ENCODE peak calls at places on chromosomes 3 and 15, in six cellular contexts. B, Z, Y, P, H and T are unnamed samples.

GRCh38 chr3:111151438-111151837 is 79.8 kb downstream of the NECTIN3 start:
- DNase-seq in P (no peak), Y (no peak), Z (no peak), B (no peak), H (no peak), T (no peak)

GRCh38 chr3:196138927-196139680 is 57.2 kb upstream of the TFRC start:
- DNase-seq in Y (no peak), B (no peak), H (no peak), Z (no peak), P (no peak), T (no peak)

GRCh38 chr3:65641041-65641440 is 397.7 kb downstream of the MAGI1 start:
- DNase-seq in B (no peak), Y (no peak), H (no peak), Z (no peak), P (no peak), T (no peak)

GRCh38 chr15:55741592-55742497 is 1.1 kb downstream of the PRTG start:
- DNase-seq in P (no peak), Y (no peak), H (peak), Z (peak), B (peak), T (peak)

GRCh38 chr15:52252781-52253180 is 42.8 kb downstream of the MYO5C start:
- DNase-seq in B (no peak), P (no peak), Y (no peak), Z (no peak), H (no peak), T (no peak)

GRCh38 chr3:152834354-152835310 is at the start of gene P2RY1:
- DNase-seq in P (peak), Z (peak), Y (no peak), B (peak), H (peak), T (peak)

GRCh38 chr15:29364429-29365078 is 94.9 kb upstream of the NSMCE3 start:
- DNase-seq in H (no peak), P (no peak), Z (peak), B (no peak), Y (no peak), T (no peak)

GRCh38 chr15:42918047-42918446 is 2.5 kb downstream of the TTBK2 start:
- DNase-seq in P (no peak), B (no peak), H (no peak), Z (no peak), Y (no peak), T (no peak)

GRCh38 chr15:43800286-43801136 is at the start of gene HYPK:
- DNase-seq in Y (peak), H (peak), P (peak), Z (peak), B (peak), T (peak)

GRCh38 chr3:41405466-41405865 is 206.2 kb downstream of the CTNNB1 start:
- DNase-seq in B (no peak), H (no peak), Y (no peak), P (no peak), Z (no peak), T (no peak)

GRCh38 chr3:139774570-139775302 is 97.0 kb upstream of the NMNAT3 start:
- DNase-seq in H (no peak), Z (peak), P (no peak), B (peak), Y (no peak), T (no peak)

GRCh38 chr3:159245871-159246270 is 444.0 kb downstream of the MFSD1 start:
- DNase-seq in H (no peak), Y (no peak), B (no peak), Z (no peak), P (no peak), T (no peak)

GRCh38 chr3:95280711-95281352 is 1218.0 kb downstream of the NSUN3 start:
- DNase-seq in Y (no peak), B (no peak), P (no peak), Z (no peak), H (no peak), T (no peak)

GRCh38 chr3:90011136-90011535 is 903.7 kb downstream of the EPHA3 start:
- DNase-seq in Z (no peak), Y (no peak), B (no peak), P (no peak), H (no peak), T (no peak)

GRCh38 chr3:155352900-155353490 is 59.5 kb upstream of the STRIT1 start:
- DNase-seq in Z (no peak), P (no peak), Y (no peak), H (peak), B (no peak), T (peak)

GRCh38 chr15:85890620-85890980 is 95.9 kb upstream of the KLHL25 start:
- DNase-seq in Y (no peak), P (no peak), H (no peak), B (no peak), Z (no peak), T (no peak)

GRCh38 chr3:81531256-81531655 is 230.2 kb downstream of the GBE1 start:
- DNase-seq in B (no peak), Y (no peak), H (no peak), P (no peak), Z (no peak), T (no peak)

GRCh38 chr15:62648954-62649353 is 393.6 kb upstream of the TPM1 start:
- DNase-seq in P (no peak), Y (no peak), B (peak), H (no peak), Z (no peak), T (peak)

GRCh38 chr15:79673416-79674123 is 223.2 kb downstream of the MTHFS start:
- DNase-seq in H (peak), B (no peak), P (no peak), Y (no peak), Z (no peak), T (peak)

GRCh38 chr3:4995500-4996053 is 16.3 kb downstream of the BHLHE40 start:
- DNase-seq in Z (no peak), B (no peak), P (no peak), H (no peak), Y (no peak), T (no peak)

DNA sequence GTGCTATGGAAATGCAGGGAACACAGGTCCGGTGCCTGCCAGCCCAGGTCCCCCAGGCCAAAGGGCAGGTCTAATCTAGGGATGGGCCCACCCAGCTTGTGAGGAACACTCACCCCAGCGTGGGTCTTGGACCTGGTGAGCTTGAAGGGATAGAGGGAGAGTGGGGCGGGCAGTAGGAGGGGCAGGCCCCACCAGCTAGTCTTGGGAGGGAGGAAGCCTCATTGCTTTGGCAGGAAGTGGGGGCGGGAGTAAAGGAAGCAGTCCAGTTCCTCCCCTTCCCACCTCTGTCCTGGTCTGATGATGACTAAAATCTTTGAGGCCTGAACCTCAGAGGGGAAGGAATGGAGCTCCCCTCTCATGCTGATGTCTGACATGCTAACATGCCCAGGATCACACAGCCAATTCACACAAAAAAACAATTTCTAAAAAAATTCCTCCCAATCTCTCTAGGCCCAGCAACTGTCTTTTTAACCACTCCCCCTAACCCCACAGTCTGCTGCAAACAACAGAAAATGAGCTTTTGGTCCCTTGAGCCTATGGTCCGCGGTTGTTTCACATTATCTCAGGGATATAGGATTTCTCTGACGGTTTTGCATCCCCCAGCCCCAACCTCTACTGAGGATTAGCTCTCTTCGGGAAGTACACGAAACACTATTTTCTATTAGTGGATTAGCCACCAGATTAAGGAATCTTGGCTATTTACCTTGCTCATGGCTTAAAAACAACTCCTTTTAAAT is 30.7 kb upstream of the DUSP7 start:
- DNase-seq in H (peak), Y (no peak), Z (no peak), B (peak), P (no peak), T (no peak)
- TF ChIP-seq CTCF in H (no peak), Y (no peak), Z (no peak), B (no peak), P (no peak), T (no peak)

DNA sequence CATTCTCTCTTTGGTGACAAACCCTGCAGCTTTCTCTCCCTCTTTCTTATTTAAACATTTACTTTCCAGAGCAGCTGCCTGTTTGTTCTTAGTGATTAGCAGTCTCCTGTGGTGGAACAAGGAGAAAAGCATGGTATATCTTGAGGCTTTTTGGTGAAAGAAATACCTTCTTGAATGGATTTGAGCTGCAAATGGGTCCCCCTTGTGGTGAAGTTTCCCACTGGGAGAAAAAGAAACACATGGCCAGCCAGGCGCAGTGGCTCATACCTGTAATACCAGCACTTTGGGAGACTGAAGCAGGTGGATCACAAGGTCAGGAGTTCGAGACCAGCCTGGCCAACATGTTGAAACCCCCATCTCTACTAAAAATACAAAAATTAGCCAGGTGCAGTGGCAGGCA is 48.3 kb upstream of the ACP3 start:
- DNase-seq in P (no peak), B (no peak), Z (no peak), H (no peak), Y (no peak), T (no peak)
- TF ChIP-seq CTCF in P (no peak), B (peak), Z (no peak), H (peak), Y (no peak), T (peak)

DNA sequence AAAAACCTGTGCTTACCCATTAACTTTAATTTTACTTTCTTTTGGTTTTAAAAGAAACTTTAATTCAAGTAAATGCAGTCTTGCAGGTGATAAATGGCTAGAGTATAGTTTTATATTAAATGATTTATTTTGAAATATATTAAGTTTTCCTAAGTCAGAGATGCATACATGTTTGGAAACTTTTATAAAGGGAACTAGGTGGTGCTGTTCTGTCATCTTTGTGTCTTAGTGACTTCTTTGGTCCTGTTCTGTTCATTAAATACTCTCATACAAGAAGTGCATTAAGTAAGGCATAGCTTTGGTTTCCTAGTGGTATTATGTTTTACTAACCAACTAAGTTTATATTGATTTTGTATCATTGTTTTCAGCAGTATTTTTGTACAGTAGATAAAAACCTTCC is 15.6 kb downstream of the CADM2 start:
- DNase-seq in Z (no peak), H (no peak), B (no peak), Y (no peak), P (no peak), T (no peak)
- TF ChIP-seq CTCF in Z (no peak), H (no peak), B (peak), Y (no peak), P (no peak), T (no peak)

DNA sequence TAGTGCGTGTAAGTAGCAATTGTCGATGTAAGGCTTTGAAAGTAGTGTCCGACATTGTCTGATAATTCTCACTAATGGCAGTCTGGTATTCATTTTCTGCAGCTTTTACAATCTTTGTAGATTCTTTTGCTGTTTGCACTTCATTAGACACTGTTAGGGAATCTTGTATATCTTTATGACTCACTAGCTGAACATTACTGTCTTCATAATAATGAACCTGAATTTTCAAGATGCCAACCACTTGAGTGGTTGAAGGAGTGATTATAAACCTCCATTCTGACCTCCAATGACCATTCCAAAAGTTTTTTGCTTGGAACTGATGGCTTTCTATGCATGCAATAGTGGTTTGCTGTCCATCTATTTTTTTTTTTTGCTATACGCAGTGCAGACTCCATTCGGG is 76.4 kb upstream of the MFGE8 start:
- DNase-seq in Y (no peak), P (no peak), Z (no peak), B (no peak), H (no peak), T (no peak)
- TF ChIP-seq CTCF in Y (no peak), P (no peak), Z (no peak), B (no peak), H (no peak), T (no peak)

GRCh38 chr3:62368705-62369475 is 4.5 kb downstream of the FEZF2 start:
- DNase-seq in B (no peak), P (no peak), Z (peak), H (no peak), Y (no peak), T (no peak)
- TF ChIP-seq CTCF in B (peak), P (no peak), Z (no peak), H (no peak), Y (no peak), T (no peak)

GRCh38 chr3:124277516-124277890 is 285.6 kb upstream of the ROPN1 start:
- DNase-seq in Y (no peak), Z (no peak), P (no peak), B (peak), H (no peak), T (no peak)
- TF ChIP-seq CTCF in Y (no peak), Z (no peak), P (no peak), B (no peak), H (no peak), T (no peak)

GRCh38 chr3:42504334-42505202 is 2.1 kb downstream of the VIPR1 start:
- DNase-seq in H (no peak), Z (peak), B (no peak), P (peak), Y (no peak), T (no peak)
- TF ChIP-seq CTCF in H (no peak), Z (no peak), B (no peak), P (no peak), Y (no peak), T (no peak)

GRCh38 chr3:55723653-55724406 is 236.7 kb upstream of the WNT5A start:
- DNase-seq in Z (no peak), P (no peak), H (no peak), Y (no peak), B (no peak), T (no peak)
- TF ChIP-seq CTCF in Z (no peak), P (no peak), H (no peak), Y (no peak), B (no peak), T (no peak)

GRCh38 chr3:119599558-119600174 is 2.0 kb downstream of the PLA1A start:
- DNase-seq in Y (no peak), P (no peak), H (no peak), Z (no peak), B (no peak), T (no peak)

GRCh38 chr3:119602676-119603075 is 5.0 kb downstream of the PLA1A start:
- DNase-seq in H (no peak), P (no peak), B (no peak), Y (no peak), Z (no peak), T (no peak)

GRCh38 chr3:119598410-119599098 is 869 bp downstream of the PLA1A start:
- DNase-seq in H (peak), Z (no peak), B (no peak), Y (no peak), P (no peak), T (peak)

GRCh38 chr3:119601154-119601553 is 3.5 kb downstream of the PLA1A start:
- DNase-seq in P (no peak), H (no peak), Z (no peak), B (no peak), Y (no peak), T (no peak)

GRCh38 chr3:119600732-119601131 is 3.0 kb downstream of the PLA1A start:
- DNase-seq in B (peak), Z (peak), Y (no peak), H (peak), P (no peak), T (peak)
- TF ChIP-seq CTCF in B (peak), Z (no peak), Y (no peak), H (peak), P (no peak), T (peak)

DNA sequence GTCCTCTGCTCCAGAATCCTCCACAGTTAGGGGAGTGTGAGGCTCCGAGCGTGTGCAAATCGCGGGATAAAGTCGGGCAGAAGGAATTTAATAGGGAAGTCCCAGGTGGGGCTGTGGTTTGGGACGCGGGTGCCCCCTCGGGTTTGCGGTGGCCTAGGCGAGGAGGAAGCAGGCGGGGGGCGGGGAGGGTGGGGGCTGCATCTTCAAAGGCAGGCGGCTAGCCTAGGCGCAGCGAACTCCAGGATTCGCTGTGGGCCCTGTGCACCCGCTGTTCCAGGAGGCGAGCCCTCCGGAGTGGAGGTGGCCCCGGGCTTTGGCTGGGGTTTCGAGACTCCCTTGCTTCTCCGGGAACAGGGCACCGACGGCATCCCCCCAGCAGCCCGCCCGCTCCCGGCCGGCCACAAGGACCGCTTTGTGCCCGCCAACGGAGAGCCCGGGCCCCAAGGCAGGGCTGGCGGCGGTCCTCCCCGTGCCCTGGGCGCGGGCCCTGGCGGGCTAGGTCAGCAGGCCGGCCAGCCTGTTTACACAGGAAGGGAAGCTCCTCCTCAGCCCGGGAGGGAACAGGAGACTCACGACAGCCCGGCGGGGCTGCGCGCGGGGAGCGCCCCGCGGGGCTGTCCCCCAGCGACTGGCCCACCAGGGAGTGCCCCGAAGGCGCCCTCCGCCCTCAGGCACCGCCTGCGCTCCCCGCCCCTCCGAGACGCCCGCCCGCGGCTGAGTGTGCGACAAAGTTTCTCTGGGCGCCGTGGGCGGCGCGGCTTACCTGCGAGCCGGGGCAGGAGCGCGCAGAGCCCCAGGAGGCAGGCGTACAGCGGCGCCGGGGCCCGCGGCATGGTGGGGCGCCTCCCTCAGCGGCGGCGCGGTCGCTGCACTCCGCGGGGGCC is 755 bp downstream of the ITGB5 start:
- DNase-seq in Y (peak), Z (peak), H (peak), B (peak), P (peak), T (peak)
- TF ChIP-seq CTCF in Y (no peak), Z (no peak), H (no peak), B (no peak), P (no peak), T (no peak)